ENCODE peak calls at places on chromosome X, in six cellular contexts. One of them, this sample, is unnamed.

GRCh38 chrX:40175416-40176255 is 77.9 kb upstream of the BCOR start:
- DNase-seq in NCI-H1417 treated with DMSO at 0.1 percent for 48 hours: peak; percentile 61
- DNase-seq in cardiac muscle cell: peak; percentile 75
- DNase-seq in stimulated activated CD4-positive, alpha-beta T cell treated with anti-CD3 and anti-CD28 coated beads, Interleukin-12 subunit alpha, Interleukin-12 subunit beta, amount 100 ng/mL, for 4 hours: peak; percentile 70
- DNase-seq in EL: peak; percentile 60
- DNase-seq in IMR-90: no peak
- DNase-seq in this sample: peak; percentile 79

GRCh38 chrX:42175843-42176242 is 252.5 kb upstream of the CASK start:
- DNase-seq in NCI-H1417 treated with DMSO at 0.1 percent for 48 hours: no peak
- DNase-seq in cardiac muscle cell: no peak
- DNase-seq in stimulated activated CD4-positive, alpha-beta T cell treated with anti-CD3 and anti-CD28 coated beads, Interleukin-12 subunit alpha, Interleukin-12 subunit beta, amount 100 ng/mL, for 4 hours: no peak
- DNase-seq in EL: no peak
- DNase-seq in IMR-90: no peak
- DNase-seq in this sample: no peak

GRCh38 chrX:148530464-148531077 is 30.2 kb downstream of the AFF2 start:
- DNase-seq in NCI-H1417 treated with DMSO at 0.1 percent for 48 hours: no peak
- DNase-seq in cardiac muscle cell: no peak
- DNase-seq in stimulated activated CD4-positive, alpha-beta T cell treated with anti-CD3 and anti-CD28 coated beads, Interleukin-12 subunit alpha, Interleukin-12 subunit beta, amount 100 ng/mL, for 4 hours: no peak
- DNase-seq in EL: no peak
- DNase-seq in IMR-90: peak; percentile 33
- DNase-seq in this sample: no peak

GRCh38 chrX:118240359-118240758 is 105.5 kb upstream of the WDR44 start:
- DNase-seq in NCI-H1417 treated with DMSO at 0.1 percent for 48 hours: no peak
- DNase-seq in cardiac muscle cell: no peak
- DNase-seq in stimulated activated CD4-positive, alpha-beta T cell treated with anti-CD3 and anti-CD28 coated beads, Interleukin-12 subunit alpha, Interleukin-12 subunit beta, amount 100 ng/mL, for 4 hours: no peak
- DNase-seq in EL: no peak
- DNase-seq in IMR-90: no peak
- DNase-seq in this sample: no peak

GRCh38 chrX:12975999-12976558 is 1.2 kb downstream of the TMSB4X start:
- DNase-seq in NCI-H1417 treated with DMSO at 0.1 percent for 48 hours: no peak
- DNase-seq in cardiac muscle cell: peak; percentile 32
- DNase-seq in stimulated activated CD4-positive, alpha-beta T cell treated with anti-CD3 and anti-CD28 coated beads, Interleukin-12 subunit alpha, Interleukin-12 subunit beta, amount 100 ng/mL, for 4 hours: no peak
- DNase-seq in EL: peak; percentile 41
- DNase-seq in IMR-90: peak; percentile 36
- DNase-seq in this sample: no peak

GRCh38 chrX:113548308-113549015 is 707.8 kb upstream of the AMOT start:
- DNase-seq in NCI-H1417 treated with DMSO at 0.1 percent for 48 hours: no peak
- DNase-seq in cardiac muscle cell: no peak
- DNase-seq in stimulated activated CD4-positive, alpha-beta T cell treated with anti-CD3 and anti-CD28 coated beads, Interleukin-12 subunit alpha, Interleukin-12 subunit beta, amount 100 ng/mL, for 4 hours: no peak
- DNase-seq in EL: no peak
- DNase-seq in IMR-90: no peak
- DNase-seq in this sample: no peak

GRCh38 chrX:129522184-129523059 is 868 bp downstream of the SMARCA1 start:
- DNase-seq in NCI-H1417 treated with DMSO at 0.1 percent for 48 hours: peak; percentile 5
- DNase-seq in cardiac muscle cell: peak; percentile 82
- DNase-seq in stimulated activated CD4-positive, alpha-beta T cell treated with anti-CD3 and anti-CD28 coated beads, Interleukin-12 subunit alpha, Interleukin-12 subunit beta, amount 100 ng/mL, for 4 hours: peak; percentile 2
- DNase-seq in EL: peak; percentile 77
- DNase-seq in IMR-90: peak; percentile 54
- DNase-seq in this sample: no peak

GRCh38 chrX:38770152-38770551 is 31.1 kb upstream of the MID1IP1 start:
- DNase-seq in NCI-H1417 treated with DMSO at 0.1 percent for 48 hours: no peak
- DNase-seq in cardiac muscle cell: no peak
- DNase-seq in stimulated activated CD4-positive, alpha-beta T cell treated with anti-CD3 and anti-CD28 coated beads, Interleukin-12 subunit alpha, Interleukin-12 subunit beta, amount 100 ng/mL, for 4 hours: no peak
- DNase-seq in EL: no peak
- DNase-seq in IMR-90: no peak
- DNase-seq in this sample: no peak

GRCh38 chrX:133783273-133783672 is 202.1 kb downstream of the GPC3 start:
- DNase-seq in NCI-H1417 treated with DMSO at 0.1 percent for 48 hours: no peak
- DNase-seq in cardiac muscle cell: no peak
- DNase-seq in stimulated activated CD4-positive, alpha-beta T cell treated with anti-CD3 and anti-CD28 coated beads, Interleukin-12 subunit alpha, Interleukin-12 subunit beta, amount 100 ng/mL, for 4 hours: no peak
- DNase-seq in EL: no peak
- DNase-seq in IMR-90: no peak
- DNase-seq in this sample: peak; percentile 64

GRCh38 chrX:48969471-48969870 is 2.2 kb downstream of the KCND1 start:
- DNase-seq in NCI-H1417 treated with DMSO at 0.1 percent for 48 hours: no peak
- DNase-seq in cardiac muscle cell: no peak
- DNase-seq in stimulated activated CD4-positive, alpha-beta T cell treated with anti-CD3 and anti-CD28 coated beads, Interleukin-12 subunit alpha, Interleukin-12 subunit beta, amount 100 ng/mL, for 4 hours: no peak
- DNase-seq in EL: no peak
- DNase-seq in IMR-90: no peak
- DNase-seq in this sample: no peak

GRCh38 chrX:100895365-100896075 is 21.4 kb upstream of the NOX1 start:
- DNase-seq in NCI-H1417 treated with DMSO at 0.1 percent for 48 hours: no peak
- DNase-seq in cardiac muscle cell: peak; percentile 28
- DNase-seq in stimulated activated CD4-positive, alpha-beta T cell treated with anti-CD3 and anti-CD28 coated beads, Interleukin-12 subunit alpha, Interleukin-12 subunit beta, amount 100 ng/mL, for 4 hours: no peak
- DNase-seq in EL: peak; percentile 30
- DNase-seq in IMR-90: peak; percentile 44
- DNase-seq in this sample: peak; percentile 2

GRCh38 chrX:38212246-38212645 is 8.4 kb downstream of the SRPX start:
- DNase-seq in NCI-H1417 treated with DMSO at 0.1 percent for 48 hours: no peak
- DNase-seq in cardiac muscle cell: no peak
- DNase-seq in stimulated activated CD4-positive, alpha-beta T cell treated with anti-CD3 and anti-CD28 coated beads, Interleukin-12 subunit alpha, Interleukin-12 subunit beta, amount 100 ng/mL, for 4 hours: no peak
- DNase-seq in EL: no peak
- DNase-seq in IMR-90: peak; percentile 32
- DNase-seq in this sample: no peak

GRCh38 chrX:50721771-50722521 is 92.0 kb downstream of the SHROOM4 start:
- DNase-seq in NCI-H1417 treated with DMSO at 0.1 percent for 48 hours: no peak
- DNase-seq in cardiac muscle cell: no peak
- DNase-seq in stimulated activated CD4-positive, alpha-beta T cell treated with anti-CD3 and anti-CD28 coated beads, Interleukin-12 subunit alpha, Interleukin-12 subunit beta, amount 100 ng/mL, for 4 hours: no peak
- DNase-seq in EL: no peak
- DNase-seq in IMR-90: no peak
- DNase-seq in this sample: no peak

GRCh38 chrX:135572436-135572835 is 52.0 kb downstream of the INTS6L start:
- DNase-seq in NCI-H1417 treated with DMSO at 0.1 percent for 48 hours: no peak
- DNase-seq in cardiac muscle cell: no peak
- DNase-seq in stimulated activated CD4-positive, alpha-beta T cell treated with anti-CD3 and anti-CD28 coated beads, Interleukin-12 subunit alpha, Interleukin-12 subunit beta, amount 100 ng/mL, for 4 hours: no peak
- DNase-seq in EL: no peak
- DNase-seq in IMR-90: peak; percentile 1
- DNase-seq in this sample: no peak

GRCh38 chrX:69165116-69165651 is at the start of gene PJA1:
- DNase-seq in NCI-H1417 treated with DMSO at 0.1 percent for 48 hours: peak; percentile 28
- DNase-seq in cardiac muscle cell: peak; percentile 76
- DNase-seq in stimulated activated CD4-positive, alpha-beta T cell treated with anti-CD3 and anti-CD28 coated beads, Interleukin-12 subunit alpha, Interleukin-12 subunit beta, amount 100 ng/mL, for 4 hours: peak; percentile 59
- DNase-seq in EL: peak; percentile 66
- DNase-seq in IMR-90: peak; percentile 57
- DNase-seq in this sample: peak; percentile 63

GRCh38 chrX:23840674-23841073 is 57.7 kb downstream of the SAT1 start:
- DNase-seq in NCI-H1417 treated with DMSO at 0.1 percent for 48 hours: no peak
- DNase-seq in cardiac muscle cell: no peak
- DNase-seq in stimulated activated CD4-positive, alpha-beta T cell treated with anti-CD3 and anti-CD28 coated beads, Interleukin-12 subunit alpha, Interleukin-12 subunit beta, amount 100 ng/mL, for 4 hours: no peak
- DNase-seq in EL: no peak
- DNase-seq in IMR-90: no peak
- DNase-seq in this sample: no peak

GRCh38 chrX:145292208-145292607 is 44.9 kb downstream of the SPANXN1 start:
- DNase-seq in NCI-H1417 treated with DMSO at 0.1 percent for 48 hours: no peak
- DNase-seq in cardiac muscle cell: no peak
- DNase-seq in stimulated activated CD4-positive, alpha-beta T cell treated with anti-CD3 and anti-CD28 coated beads, Interleukin-12 subunit alpha, Interleukin-12 subunit beta, amount 100 ng/mL, for 4 hours: no peak
- DNase-seq in EL: no peak
- DNase-seq in IMR-90: no peak
- DNase-seq in this sample: no peak

GRCh38 chrX:118632862-118633261 is 94.5 kb upstream of the IL13RA1 start:
- DNase-seq in NCI-H1417 treated with DMSO at 0.1 percent for 48 hours: no peak
- DNase-seq in cardiac muscle cell: no peak
- DNase-seq in stimulated activated CD4-positive, alpha-beta T cell treated with anti-CD3 and anti-CD28 coated beads, Interleukin-12 subunit alpha, Interleukin-12 subunit beta, amount 100 ng/mL, for 4 hours: no peak
- DNase-seq in EL: no peak
- DNase-seq in IMR-90: no peak
- DNase-seq in this sample: no peak

GRCh38 chrX:19064175-19064574 is 58.1 kb downstream of the ADGRG2 start:
- DNase-seq in NCI-H1417 treated with DMSO at 0.1 percent for 48 hours: no peak
- DNase-seq in cardiac muscle cell: no peak
- DNase-seq in stimulated activated CD4-positive, alpha-beta T cell treated with anti-CD3 and anti-CD28 coated beads, Interleukin-12 subunit alpha, Interleukin-12 subunit beta, amount 100 ng/mL, for 4 hours: no peak
- DNase-seq in EL: peak; percentile 18
- DNase-seq in IMR-90: peak; percentile 69
- DNase-seq in this sample: no peak

GRCh38 chrX:110759785-110760184 is 35.8 kb downstream of the CHRDL1 start:
- DNase-seq in NCI-H1417 treated with DMSO at 0.1 percent for 48 hours: no peak
- DNase-seq in cardiac muscle cell: no peak
- DNase-seq in stimulated activated CD4-positive, alpha-beta T cell treated with anti-CD3 and anti-CD28 coated beads, Interleukin-12 subunit alpha, Interleukin-12 subunit beta, amount 100 ng/mL, for 4 hours: no peak
- DNase-seq in EL: peak; percentile 84
- DNase-seq in IMR-90: peak; percentile 58
- DNase-seq in this sample: no peak

GRCh38 chrX:136497556-136498048 is at the start of gene HTATSF1:
- DNase-seq in NCI-H1417 treated with DMSO at 0.1 percent for 48 hours: no peak
- DNase-seq in cardiac muscle cell: peak; percentile 22
- DNase-seq in stimulated activated CD4-positive, alpha-beta T cell treated with anti-CD3 and anti-CD28 coated beads, Interleukin-12 subunit alpha, Interleukin-12 subunit beta, amount 100 ng/mL, for 4 hours: no peak
- DNase-seq in EL: no peak
- DNase-seq in IMR-90: no peak
- DNase-seq in this sample: no peak

GRCh38 chrX:72243472-72243871 is 4.6 kb upstream of the ERCC6L start:
- DNase-seq in NCI-H1417 treated with DMSO at 0.1 percent for 48 hours: no peak
- DNase-seq in cardiac muscle cell: no peak
- DNase-seq in stimulated activated CD4-positive, alpha-beta T cell treated with anti-CD3 and anti-CD28 coated beads, Interleukin-12 subunit alpha, Interleukin-12 subunit beta, amount 100 ng/mL, for 4 hours: no peak
- DNase-seq in EL: peak; percentile 33
- DNase-seq in IMR-90: peak; percentile 51
- DNase-seq in this sample: no peak

GRCh38 chrX:39613508-39613921 is 484.2 kb downstream of the BCOR start:
- DNase-seq in NCI-H1417 treated with DMSO at 0.1 percent for 48 hours: peak; percentile 66
- DNase-seq in cardiac muscle cell: peak; percentile 22
- DNase-seq in stimulated activated CD4-positive, alpha-beta T cell treated with anti-CD3 and anti-CD28 coated beads, Interleukin-12 subunit alpha, Interleukin-12 subunit beta, amount 100 ng/mL, for 4 hours: peak; percentile 24
- DNase-seq in EL: no peak
- DNase-seq in IMR-90: no peak
- DNase-seq in this sample: peak; percentile 10

GRCh38 chrX:43551590-43551989 is 104.5 kb upstream of the MAOA start:
- DNase-seq in NCI-H1417 treated with DMSO at 0.1 percent for 48 hours: no peak
- DNase-seq in cardiac muscle cell: no peak
- DNase-seq in stimulated activated CD4-positive, alpha-beta T cell treated with anti-CD3 and anti-CD28 coated beads, Interleukin-12 subunit alpha, Interleukin-12 subunit beta, amount 100 ng/mL, for 4 hours: no peak
- DNase-seq in EL: no peak
- DNase-seq in IMR-90: no peak
- DNase-seq in this sample: no peak

GRCh38 chrX:155028192-155028591 is 1.5 kb downstream of the FUNDC2 start:
- DNase-seq in NCI-H1417 treated with DMSO at 0.1 percent for 48 hours: no peak
- DNase-seq in cardiac muscle cell: no peak
- DNase-seq in stimulated activated CD4-positive, alpha-beta T cell treated with anti-CD3 and anti-CD28 coated beads, Interleukin-12 subunit alpha, Interleukin-12 subunit beta, amount 100 ng/mL, for 4 hours: no peak
- DNase-seq in EL: no peak
- DNase-seq in IMR-90: no peak
- DNase-seq in this sample: no peak

This sample was measured in stimulated activated naive B cell treated with anti-CD40 and anti-IgM and Interleukin-4, amounts not matched to agents 10 μg/mL and 1 μg/mL and 100 μg/mL, for 72 hours.